ENCODE peak calls at places on chromosomes 6 and 20, in nine cellular contexts. F, K, E, V, B, J, I, Y and T are unnamed samples.
A peak's percentile ranks its signal among the peaks of the same experiment; 100 is the strongest.

GRCh38 chr6:133130863-133131262 is 110.3 kb upstream of the EYA4 start:
- DNase-seq in I (peak; percentile 69), K (no peak), J (peak; percentile 10), F (no peak), B (no peak), Y (peak; percentile 4), E (no peak), V (no peak), T (no peak)

GRCh38 chr20:6956574-6956973 is 189.1 kb downstream of the BMP2 start:
- DNase-seq in J (no peak), K (no peak), F (no peak), B (no peak), I (no peak), E (no peak), V (no peak), Y (no peak), T (no peak)

GRCh38 chr6:44087623-44088022 is 39.6 kb downstream of the MRPL14 start:
- DNase-seq in K (no peak), F (no peak), J (no peak), E (no peak), Y (no peak), B (no peak), V (no peak), I (no peak), T (no peak)

GRCh38 chr6:109457596-109457996 is 2.0 kb upstream of the MICAL1 start:
- DNase-seq in K (no peak), Y (no peak), I (no peak), F (no peak), E (no peak), J (no peak), B (no peak), V (no peak), T (no peak)

GRCh38 chr6:55047433-55048044 is 126.8 kb upstream of the HCRTR2 start:
- DNase-seq in F (no peak), J (no peak), E (peak; percentile 7), K (no peak), B (no peak), Y (no peak), V (no peak), I (no peak), T (peak; percentile 53)

GRCh38 chr20:13771853-13772453 is 12.8 kb downstream of the ESF1 start:
- DNase-seq in E (peak; percentile 32), K (peak; percentile 55), Y (peak; percentile 44), I (no peak), J (peak; percentile 36), F (no peak), V (no peak), B (no peak), T (no peak)

GRCh38 chr20:62799873-62800272 is 3.6 kb downstream of the MRGBP start:
- DNase-seq in J (no peak), Y (no peak), E (no peak), V (no peak), F (no peak), K (no peak), B (no peak), I (no peak), T (no peak)

GRCh38 chr6:160348552-160349441 is 619 bp downstream of the SLC22A3 start:
- DNase-seq in V (no peak), Y (peak; percentile 17), K (peak; percentile 72), E (no peak), J (no peak), B (peak; percentile 28), I (peak; percentile 81), F (peak; percentile 71), T (no peak)

GRCh38 chr20:19757487-19757972 is 528 bp upstream of the RIN2 start:
- DNase-seq in F (peak; percentile 86), K (peak; percentile 79), I (peak; percentile 92), J (peak; percentile 64), Y (peak; percentile 79), V (peak; percentile 89), B (peak; percentile 63), E (peak; percentile 47), T (no peak)

GRCh38 chr6:118776607-118777549 is 117.1 kb upstream of the ASF1A start:
- DNase-seq in V (no peak), B (no peak), J (peak; percentile 80), Y (peak; percentile 90), E (peak; percentile 73), K (peak; percentile 80), I (no peak), F (no peak), T (no peak)

GRCh38 chr6:28542440-28543293 is 17.0 kb downstream of the GPX5 start:
- DNase-seq in K (peak; percentile 98), J (peak; percentile 83), F (peak; percentile 68), B (peak; percentile 64), E (peak; percentile 52), Y (peak; percentile 91), V (no peak), I (peak; percentile 72), T (no peak)

GRCh38 chr6:159217595-159218275 is 48.5 kb downstream of the FNDC1 start:
- DNase-seq in F (peak; percentile 82), I (peak; percentile 83), B (no peak), V (no peak), K (peak; percentile 90), E (peak; percentile 61), J (no peak), Y (peak; percentile 23), T (no peak)

GRCh38 chr20:2086177-2086979 is 15.2 kb upstream of the STK35 start:
- DNase-seq in J (no peak), B (no peak), Y (peak; percentile 19), E (no peak), K (no peak), I (no peak), V (no peak), F (no peak), T (no peak)
- TF ChIP-seq CTCF in J (peak; percentile 36), B (no peak), Y (peak; percentile 43), E (no peak), K (peak; percentile 25), I (no peak), V (no peak), F (no peak), T (no peak)

GRCh38 chr6:99276747-99277146 is 72.7 kb downstream of the FAXC start:
- DNase-seq in I (no peak), B (no peak), V (no peak), F (no peak), E (no peak), K (no peak), J (no peak), Y (no peak), T (no peak)

GRCh38 chr6:99287523-99287922 is 62.0 kb downstream of the FAXC start:
- DNase-seq in I (no peak), B (no peak), F (no peak), K (no peak), J (no peak), V (no peak), Y (no peak), E (no peak), T (no peak)

GRCh38 chr6:99285881-99286280 is 63.6 kb downstream of the FAXC start:
- DNase-seq in E (no peak), F (no peak), I (no peak), Y (no peak), B (no peak), V (no peak), K (no peak), J (no peak), T (no peak)

DNA sequence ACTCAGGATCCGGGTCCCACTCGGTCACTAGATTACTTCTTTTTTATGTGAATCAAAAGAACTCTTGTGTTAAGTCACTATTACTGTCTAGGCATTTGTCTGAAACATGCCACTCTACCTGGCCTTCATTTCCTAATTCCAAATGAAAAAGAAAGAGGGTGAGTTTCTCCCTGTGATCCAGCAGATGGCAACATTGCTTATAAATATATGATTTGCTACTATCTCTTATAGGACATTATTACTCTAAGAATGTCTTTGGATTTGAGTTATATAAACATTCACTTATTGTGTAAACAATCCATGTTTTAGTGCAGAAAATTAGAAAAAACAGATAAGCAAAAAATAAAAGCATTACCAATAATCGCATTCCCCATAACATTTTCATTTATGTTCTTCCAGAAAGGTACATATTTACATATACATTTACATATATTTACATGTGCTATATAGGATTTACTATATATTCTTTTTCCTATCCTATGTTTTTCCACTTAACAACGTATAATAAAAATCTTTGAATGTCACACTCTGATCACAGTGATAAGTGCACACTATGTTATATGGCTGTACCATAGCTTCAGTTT is 66.9 kb downstream of the FAXC start:
- DNase-seq in E (no peak), B (no peak), Y (peak; percentile 30), V (no peak), I (no peak), J (peak; percentile 34), K (peak; percentile 49), F (no peak), T (no peak)
- TF ChIP-seq CTCF in E (no peak), B (peak; percentile 65), Y (peak; percentile 64), V (no peak), I (peak; percentile 10), J (peak; percentile 54), K (peak; percentile 75), F (peak; percentile 18), T (no peak)

GRCh38 chr20:33399924-33400323 is 1.4 kb downstream of the CDK5RAP1 start:
- DNase-seq in J (no peak), V (no peak), E (no peak), I (no peak), K (no peak), Y (peak; percentile 19), F (no peak), B (no peak), T (no peak)

GRCh38 chr20:33404281-33404680 is 3.0 kb upstream of the CDK5RAP1 start:
- DNase-seq in J (no peak), F (no peak), K (no peak), I (no peak), Y (no peak), V (no peak), B (no peak), E (no peak), T (no peak)

GRCh38 chr20:33407251-33407650 is 5.9 kb upstream of the CDK5RAP1 start:
- DNase-seq in Y (peak; percentile 12), E (no peak), F (no peak), K (no peak), V (no peak), J (peak; percentile 53), I (no peak), B (no peak), T (no peak)

GRCh38 chr20:33401922-33402369 is 627 bp upstream of the CDK5RAP1 start:
- DNase-seq in I (no peak), J (peak; percentile 33), F (no peak), V (no peak), Y (peak; percentile 34), E (peak; percentile 45), K (no peak), B (no peak), T (no peak)

GRCh38 chr20:33401042-33401921 is at the start of gene CDK5RAP1:
- DNase-seq in V (peak; percentile 95), J (peak; percentile 92), I (peak; percentile 91), E (peak; percentile 90), F (peak; percentile 85), B (peak; percentile 84), K (peak; percentile 97), Y (peak; percentile 94), T (peak; percentile 86)
- TF ChIP-seq CTCF in V (no peak), J (no peak), I (no peak), E (no peak), F (no peak), B (no peak), K (peak; percentile 0), Y (no peak), T (no peak)

GRCh38 chr6:73116330-73116729 is 109.0 kb downstream of the KHDC1L start:
- DNase-seq in F (no peak), V (no peak), I (no peak), Y (no peak), J (no peak), K (no peak), E (no peak), B (no peak), T (no peak)

GRCh38 chr6:73123632-73124329 is 101.5 kb downstream of the KHDC1L start:
- DNase-seq in I (no peak), Y (no peak), K (no peak), J (no peak), F (no peak), E (peak; percentile 10), B (no peak), V (no peak), T (no peak)

GRCh38 chr6:73121421-73121993 is 103.8 kb downstream of the KHDC1L start:
- DNase-seq in K (peak; percentile 33), Y (peak; percentile 35), J (peak; percentile 47), V (no peak), B (no peak), I (no peak), E (no peak), F (no peak), T (no peak)
- TF ChIP-seq CTCF in K (no peak), Y (peak; percentile 15), J (peak; percentile 21), V (no peak), B (peak; percentile 18), I (no peak), E (no peak), F (no peak), T (no peak)